ENCODE peak calls at places on chromosomes 12 and 14, in four cellular contexts. H is activated T-cell treated with anti-CD3 and anti-CD28 coated beads for 1 hour; N is stimulated activated CD4-positive, alpha-beta T cell treated with anti-CD3 and anti-CD28 coated beads, TNF-alpha, amount 100 ng/mL, for 48 hours; A is T-helper 1 cell. U is an unnamed sample.

GRCh38 chr12:120488057-120488660 is 7.8 kb upstream of the DYNLL1 start:
- DNase-seq in H (no peak), N (no peak), A (no peak), U (no peak)

GRCh38 chr14:40058916-40059897 is 627.0 kb upstream of the FBXO33 start:
- DNase-seq in N (no peak), H (no peak), A (no peak), U (no peak)

GRCh38 chr12:66449531-66449930 is 147.2 kb downstream of the HELB start:
- DNase-seq in H (no peak), N (no peak), A (no peak), U (no peak)

GRCh38 chr12:95820096-95820703 is 29.6 kb upstream of the NTN4 start:
- DNase-seq in A (no peak), H (no peak), N (no peak), U (no peak)

GRCh38 chr12:30753233-30753632 is 1.5 kb downstream of the CAPRIN2 start:
- DNase-seq in A (no peak), H (no peak), N (no peak), U (no peak)

GRCh38 chr14:103014466-103015319 is 42.7 kb downstream of the CDC42BPB start:
- DNase-seq in A (no peak), H (no peak), N (no peak), U (no peak)

GRCh38 chr14:23025181-23025788 is 9.4 kb downstream of the PSMB5 start:
- DNase-seq in H (no peak), A (no peak), N (no peak), U (no peak)

GRCh38 chr12:100826323-100826722 is 31.7 kb downstream of the ANO4 start:
- DNase-seq in A (no peak), H (no peak), N (no peak), U (no peak)

GRCh38 chr14:50338547-50338946 is 26.4 kb downstream of the DMAC2L start:
- DNase-seq in H (no peak), N (no peak), A (no peak), U (no peak)

GRCh38 chr12:66497000-66497897 is 181.6 kb downstream of the GRIP1 start:
- DNase-seq in N (no peak), A (no peak), H (no peak), U (no peak)

GRCh38 chr14:20412422-20412821 is 879 bp downstream of the TEP1 start:
- DNase-seq in A (no peak), N (no peak), H (no peak), U (no peak)

GRCh38 chr14:21768116-21768874 is 94.7 kb upstream of the OR4E1 start:
- DNase-seq in N (no peak), A (peak), H (no peak), U (no peak)

GRCh38 chr12:5925646-5926045 is 19.4 kb downstream of the ANO2 start:
- DNase-seq in A (no peak), H (no peak), N (no peak), U (no peak)

GRCh38 chr14:75969891-75970290 is 11.9 kb downstream of the TGFB3 start:
- DNase-seq in N (no peak), H (no peak), A (no peak), U (no peak)

GRCh38 chr14:59281613-59282012 is 93.1 kb downstream of the DAAM1 start:
- DNase-seq in A (no peak), N (no peak), H (no peak), U (no peak)

GRCh38 chr12:68481181-68481941 is 129.3 kb upstream of the RAP1B start:
- DNase-seq in H (no peak), N (no peak), A (no peak), U (no peak)

GRCh38 chr14:48771717-48772116 is 814.5 kb downstream of the RPS29 start:
- DNase-seq in A (no peak), N (no peak), H (no peak), U (no peak)

GRCh38 chr12:27190761-27191160 is 53.3 kb upstream of the STK38L start:
- DNase-seq in A (no peak), H (no peak), N (no peak), U (no peak)

GRCh38 chr14:105861985-105862465 is 335.6 kb downstream of the TMEM121 start:
- DNase-seq in A (no peak), N (peak), H (no peak), U (no peak)

GRCh38 chr12:8698132-8698829 is 490 bp downstream of the RIMKLB start:
- DNase-seq in A (peak), N (peak), H (peak), U (peak)

GRCh38 chr12:26520869-26521268 is 312.1 kb downstream of the ITPR2 start:
- DNase-seq in H (no peak), N (no peak), A (no peak), U (no peak)

GRCh38 chr14:22545842-22546721 is 42.9 kb downstream of the DAD1 start:
- DNase-seq in A (no peak), H (no peak), N (no peak), U (peak)

GRCh38 chr14:98444077-98444476 is 827.9 kb downstream of the BCL11B start:
- DNase-seq in H (no peak), A (peak), N (no peak), U (no peak)

GRCh38 chr14:99427632-99428315 is 52.9 kb downstream of the SETD3 start:
- DNase-seq in H (no peak), A (no peak), N (no peak), U (no peak)

GRCh38 chr12:41944241-41944640 is 200.4 kb downstream of the GXYLT1 start:
- DNase-seq in N (no peak), H (no peak), A (no peak), U (no peak)

GRCh38 chr12:119578112-119578511 is 15.5 kb upstream of the TMEM233 start:
- DNase-seq in H (no peak), N (no peak), A (no peak), U (no peak)